ENCODE peak calls at places on chromosomes 7 and 10, in four cellular contexts. Q, B, D and G are unnamed samples.

GRCh38 chr7:29866490-29866930 is 60.2 kb downstream of the WIPF3 start:
- DNase-seq in D (no peak), Q (no peak), B (no peak), G (no peak)

GRCh38 chr7:99729501-99730261 is 5.3 kb downstream of the CYP3A7 start:
- DNase-seq in B (no peak), D (peak), Q (no peak), G (no peak)

GRCh38 chr7:135601182-135601581 is 43.5 kb downstream of the NUP205 start:
- DNase-seq in B (no peak), D (no peak), Q (no peak), G (no peak)

GRCh38 chr10:110244550-110244949 is 37.1 kb downstream of the MXI1 start:
- DNase-seq in D (no peak), B (no peak), Q (no peak), G (no peak)

GRCh38 chr7:19294629-19295028 is 149.4 kb upstream of the FERD3L start:
- DNase-seq in D (no peak), B (no peak), Q (no peak), G (peak)

GRCh38 chr7:105149827-105150226 is 135.8 kb downstream of the KMT2E start:
- DNase-seq in Q (no peak), D (no peak), B (no peak), G (no peak)

GRCh38 chr10:59244871-59245270 is 68.4 kb downstream of the PHYHIPL start:
- DNase-seq in D (no peak), Q (no peak), B (no peak), G (no peak)

GRCh38 chr7:112186300-112186699 is 19.9 kb downstream of the DOCK4 start:
- DNase-seq in Q (no peak), B (no peak), D (no peak), G (no peak)

GRCh38 chr7:82156168-82156567 is 287.4 kb downstream of the CACNA2D1 start:
- DNase-seq in D (no peak), Q (no peak), B (no peak), G (peak)

GRCh38 chr10:62811159-62811875 is 4.8 kb downstream of the EGR2 start:
- DNase-seq in B (peak), Q (no peak), D (no peak), G (no peak)

GRCh38 chr7:13851756-13852155 is 137.7 kb downstream of the ETV1 start:
- DNase-seq in Q (no peak), D (no peak), B (no peak), G (no peak)

GRCh38 chr10:103739039-103739764 is 116.2 kb downstream of the SH3PXD2A start:
- DNase-seq in Q (no peak), D (no peak), B (no peak), G (no peak)

GRCh38 chr10:126133906-126134703 is 237.7 kb downstream of the FANK1 start:
- DNase-seq in D (no peak), B (no peak), Q (no peak), G (no peak)
- TF ChIP-seq TARDBP in D (no peak), B (no peak), Q (no peak), G (no peak)

GRCh38 chr7:158272091-158272490 is 315.5 kb downstream of the PTPRN2 start:
- DNase-seq in D (no peak), Q (no peak), B (no peak), G (no peak)

GRCh38 chr7:158271646-158272045 is 316.0 kb downstream of the PTPRN2 start:
- DNase-seq in Q (no peak), B (no peak), D (no peak), G (no peak)

GRCh38 chr7:158272509-158273137 is 315.0 kb downstream of the PTPRN2 start:
- DNase-seq in B (no peak), Q (no peak), D (no peak), G (no peak)

GRCh38 chr7:158270106-158270775 is 317.4 kb downstream of the PTPRN2 start:
- DNase-seq in D (no peak), Q (no peak), B (no peak), G (no peak)

DNA sequence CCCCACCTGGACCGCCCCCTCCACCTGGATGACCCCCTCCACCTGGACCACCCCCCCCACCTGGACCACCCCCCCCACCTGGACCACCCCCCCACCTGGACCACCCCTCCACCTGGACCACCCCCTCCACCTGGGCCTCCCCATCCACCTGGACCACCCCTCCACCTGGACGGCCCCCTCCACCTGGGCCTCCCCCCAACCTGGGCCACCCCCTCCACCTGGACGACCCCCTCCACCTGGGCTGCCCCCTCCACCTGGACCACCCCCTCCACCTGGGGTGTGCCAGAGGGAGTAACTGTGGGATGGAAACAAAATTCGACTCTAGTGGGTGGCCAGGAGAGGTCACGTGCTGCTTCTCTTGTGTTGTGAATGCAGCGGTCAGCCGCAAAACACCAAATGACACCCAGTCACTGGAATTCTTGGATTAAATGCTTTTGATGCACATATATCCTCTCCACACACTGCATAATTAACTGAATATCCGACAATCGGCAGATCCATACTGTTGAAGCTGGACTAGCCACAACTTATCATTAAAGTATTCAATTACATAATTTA is 316.7 kb downstream of the PTPRN2 start:
- DNase-seq in D (no peak), Q (no peak), B (no peak), G (no peak)
- TF ChIP-seq TARDBP in D (no peak), Q (no peak), B (no peak), G (no peak)

DNA sequence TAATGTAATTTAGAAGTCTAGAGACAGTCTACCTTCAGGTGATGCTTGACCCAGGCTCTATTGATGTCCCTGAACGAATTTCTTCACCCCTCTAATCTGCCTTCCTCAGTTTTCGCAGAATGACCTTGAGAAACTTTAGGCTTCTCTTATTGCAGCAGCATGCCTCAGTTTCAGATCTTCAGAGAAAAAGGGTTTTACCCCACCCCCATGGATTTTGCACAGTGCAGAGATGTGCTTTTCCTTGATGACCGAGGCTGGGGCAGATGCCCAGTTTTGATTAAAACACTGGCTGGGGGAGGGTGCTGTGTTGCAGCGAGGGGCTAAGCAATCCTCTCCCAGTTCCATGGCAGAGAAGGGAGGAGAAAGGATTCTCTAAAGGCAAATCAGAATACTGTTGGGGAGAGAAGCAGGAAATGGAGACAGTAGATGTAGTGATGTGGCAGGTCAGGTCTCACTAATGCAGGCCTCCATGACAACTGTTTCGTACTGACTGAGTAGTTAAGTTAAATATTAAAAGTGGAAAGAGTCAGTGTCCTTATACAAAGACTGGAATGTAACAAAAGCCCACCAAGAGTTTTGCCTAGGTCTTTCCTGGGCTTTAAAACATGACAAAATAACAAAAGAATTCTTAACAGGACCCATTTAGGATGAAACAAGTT is 50.8 kb upstream of the PDZD8 start:
- DNase-seq in D (no peak), Q (no peak), B (no peak), G (no peak)
- TF ChIP-seq TARDBP in D (no peak), Q (no peak), B (no peak), G (no peak)

GRCh38 chr10:76399216-76399615 is 967.8 kb downstream of the LRMDA start:
- DNase-seq in B (no peak), D (no peak), Q (no peak), G (no peak)

GRCh38 chr10:76397210-76397881 is 965.9 kb downstream of the LRMDA start:
- DNase-seq in B (no peak), Q (no peak), D (no peak), G (no peak)

GRCh38 chr10:76396126-76396525 is 964.7 kb downstream of the LRMDA start:
- DNase-seq in B (no peak), Q (no peak), D (no peak), G (no peak)

GRCh38 chr10:76401006-76401405 is 969.6 kb downstream of the LRMDA start:
- DNase-seq in D (no peak), Q (no peak), B (no peak), G (no peak)

DNA sequence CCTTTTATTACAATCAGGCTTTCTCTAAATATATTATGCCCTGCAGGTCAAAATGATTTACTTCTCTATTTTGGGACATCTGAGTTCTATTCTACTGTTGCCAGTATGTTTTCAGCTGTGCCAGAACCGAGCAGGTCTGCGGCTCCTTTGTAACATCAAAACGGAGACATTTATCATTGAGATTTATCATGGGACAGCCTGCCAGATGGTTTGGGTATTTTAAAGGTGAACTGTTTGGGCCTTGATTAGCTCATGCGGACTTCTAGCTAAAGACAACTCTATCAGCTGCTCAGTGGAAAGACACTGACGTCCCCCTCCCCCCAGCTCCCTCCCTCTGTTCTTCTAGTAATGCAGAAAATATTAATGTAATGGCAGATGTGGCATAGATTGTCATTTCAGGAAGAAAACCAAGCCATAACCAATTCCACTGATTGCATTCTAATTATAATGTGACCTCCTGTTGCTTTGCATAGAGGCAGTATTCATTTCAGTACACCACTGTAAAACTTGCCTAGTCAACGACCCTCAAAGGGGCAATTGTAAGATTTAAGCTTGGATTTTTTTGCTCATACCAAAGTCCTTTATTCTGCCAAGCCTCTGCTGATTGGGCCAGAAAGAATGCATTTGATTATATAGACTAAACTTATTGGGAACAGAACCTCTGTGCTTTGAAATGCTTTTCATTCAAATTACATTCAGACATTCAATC is 966.7 kb downstream of the LRMDA start:
- DNase-seq in B (no peak), Q (no peak), D (no peak), G (no peak)
- TF ChIP-seq TARDBP in B (no peak), Q (no peak), D (no peak), G (no peak)

DNA sequence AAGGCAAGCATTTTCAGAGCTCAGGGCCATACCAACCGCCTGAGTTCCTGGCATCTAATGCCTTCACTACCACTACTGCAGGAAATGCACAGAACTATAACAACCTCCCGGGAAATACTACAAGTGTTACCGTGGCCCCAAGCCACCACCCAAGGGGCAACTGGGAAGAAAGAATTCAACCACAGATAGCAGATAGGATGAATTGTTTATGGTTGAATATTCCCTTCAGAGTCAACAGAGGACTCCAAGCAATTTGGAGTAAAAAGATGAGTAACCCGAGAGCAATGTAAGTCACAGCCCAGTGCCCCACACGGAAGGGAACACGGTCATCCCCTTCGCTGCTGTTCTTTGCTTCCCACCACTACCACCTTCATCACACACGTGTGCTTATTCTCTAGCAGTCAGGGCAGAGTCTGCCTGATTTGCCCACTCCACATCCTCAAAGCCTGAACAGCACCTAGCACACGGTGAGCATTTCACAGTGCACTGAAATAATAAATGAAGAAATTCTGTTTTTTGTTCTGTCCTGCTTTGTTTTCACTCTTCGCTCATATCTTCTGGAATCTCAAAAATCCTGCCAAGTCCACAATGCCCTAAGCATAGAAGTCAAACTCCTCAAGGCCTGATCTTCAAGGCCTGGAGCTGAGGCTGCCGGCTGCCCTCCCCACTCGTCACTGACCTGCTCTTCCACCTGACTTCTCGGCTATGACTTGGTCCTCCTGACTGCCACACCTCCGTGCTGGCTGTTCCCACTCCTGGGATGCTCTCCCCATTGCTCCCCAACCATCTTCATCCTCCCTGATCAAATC is 221.1 kb downstream of the KCNMA1 start:
- DNase-seq in Q (no peak), B (no peak), D (no peak), G (no peak)
- TF ChIP-seq TARDBP in Q (no peak), B (no peak), D (no peak), G (no peak)

GRCh38 chr7:118153551-118154177 is 30.3 kb upstream of the LSM8 start:
- DNase-seq in Q (peak), B (no peak), D (peak), G (peak)
- TF ChIP-seq TARDBP in Q (no peak), B (no peak), D (no peak), G (no peak)

DNA sequence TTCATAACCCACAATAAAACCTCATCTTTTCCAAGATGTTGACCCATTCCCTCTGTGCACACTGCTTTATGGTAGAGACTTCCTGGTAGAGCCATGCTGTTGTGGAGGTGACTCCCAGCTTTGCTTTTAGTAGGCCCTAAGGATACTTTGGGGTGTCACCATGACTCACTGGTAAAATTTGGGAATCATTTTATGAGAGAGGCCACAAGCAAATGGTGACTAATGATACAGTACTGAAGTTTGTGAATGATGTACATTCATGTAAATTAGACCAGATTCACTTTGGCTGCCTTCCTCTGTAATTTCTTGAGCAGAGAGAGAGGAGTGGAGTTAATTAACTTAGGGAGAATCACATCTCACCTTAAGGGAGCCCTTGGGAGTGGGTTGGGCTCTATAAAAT is 686.5 kb downstream of the LRMDA start:
- DNase-seq in Q (no peak), D (no peak), B (no peak), G (no peak)
- TF ChIP-seq TARDBP in Q (no peak), D (no peak), B (no peak), G (no peak)

GRCh38 chr7:127437772-127438330 is 45.3 kb upstream of the ZNF800 start:
- DNase-seq in Q (no peak), D (no peak), B (no peak), G (no peak)
- TF ChIP-seq TARDBP in Q (no peak), D (no peak), B (no peak), G (no peak)

GRCh38 chr7:20562461-20562860 is 53.0 kb upstream of the ABCB5 start:
- DNase-seq in D (no peak), Q (no peak), B (no peak), G (no peak)
- TF ChIP-seq TARDBP in D (no peak), Q (no peak), B (no peak), G (no peak)

GRCh38 chr7:49911906-49912305 is 138.5 kb downstream of the VWC2 start:
- DNase-seq in Q (no peak), B (no peak), D (no peak), G (no peak)
- TF ChIP-seq TARDBP in Q (no peak), B (no peak), D (no peak), G (no peak)